ENCODE peak calls at places on chromosomes 13 and 19, in ten cellular contexts. One of them, this sample, is unnamed.

GRCh38 chr19:16912780-16913179 is 24.0 kb downstream of the F2RL3 start:
- DNase-seq in cardiac muscle cell: no peak
- DNase-seq in stomach: no peak
- DNase-seq in endodermal cell: no peak
- DNase-seq in left lung: no peak
- DNase-seq in Peyer's patch: no peak
- DNase-seq in GM23338: no peak
- DNase-seq in left ventricle myocardium inferior: no peak
- DNase-seq in gastrocnemius medialis: no peak
- DNase-seq in CD4-positive, alpha-beta memory T cell: no peak
- DNase-seq in this sample: no peak

GRCh38 chr13:108427355-108427754 is 157.8 kb downstream of the TNFSF13B start:
- DNase-seq in cardiac muscle cell: no peak
- DNase-seq in stomach: no peak
- DNase-seq in endodermal cell: no peak
- DNase-seq in left lung: no peak
- DNase-seq in Peyer's patch: no peak
- DNase-seq in GM23338: no peak
- DNase-seq in left ventricle myocardium inferior: no peak
- DNase-seq in gastrocnemius medialis: no peak
- DNase-seq in CD4-positive, alpha-beta memory T cell: no peak
- DNase-seq in this sample: no peak

GRCh38 chr13:33129886-33130285 is 113.7 kb downstream of the KL start:
- DNase-seq in cardiac muscle cell: no peak
- DNase-seq in stomach: no peak
- DNase-seq in endodermal cell: no peak
- DNase-seq in left lung: no peak
- DNase-seq in Peyer's patch: no peak
- DNase-seq in GM23338: no peak
- DNase-seq in left ventricle myocardium inferior: no peak
- DNase-seq in gastrocnemius medialis: no peak
- DNase-seq in CD4-positive, alpha-beta memory T cell: no peak
- DNase-seq in this sample: no peak

GRCh38 chr13:30808600-30808999 is 73.3 kb downstream of the ALOX5AP start:
- DNase-seq in cardiac muscle cell: no peak
- DNase-seq in stomach: no peak
- DNase-seq in endodermal cell: no peak
- DNase-seq in left lung: no peak
- DNase-seq in Peyer's patch: no peak
- DNase-seq in GM23338: no peak
- DNase-seq in left ventricle myocardium inferior: no peak
- DNase-seq in gastrocnemius medialis: no peak
- DNase-seq in CD4-positive, alpha-beta memory T cell: no peak
- DNase-seq in this sample: no peak

GRCh38 chr13:98819382-98819781 is 66.9 kb upstream of the SLC15A1 start:
- DNase-seq in cardiac muscle cell: no peak
- DNase-seq in stomach: no peak
- DNase-seq in endodermal cell: no peak
- DNase-seq in left lung: no peak
- DNase-seq in Peyer's patch: no peak
- DNase-seq in GM23338: no peak
- DNase-seq in left ventricle myocardium inferior: peak; percentile 41
- DNase-seq in gastrocnemius medialis: no peak
- DNase-seq in CD4-positive, alpha-beta memory T cell: no peak
- DNase-seq in this sample: no peak

GRCh38 chr19:14059093-14059480 is 2.8 kb downstream of the PALM3 start:
- DNase-seq in cardiac muscle cell: peak; percentile 33
- DNase-seq in stomach: peak; percentile 34
- DNase-seq in endodermal cell: peak; percentile 81
- DNase-seq in left lung: no peak
- DNase-seq in Peyer's patch: peak; percentile 58
- DNase-seq in GM23338: peak; percentile 83
- DNase-seq in left ventricle myocardium inferior: no peak
- DNase-seq in gastrocnemius medialis: no peak
- DNase-seq in CD4-positive, alpha-beta memory T cell: no peak
- DNase-seq in this sample: peak; percentile 43

GRCh38 chr13:46686171-46686570 is 110.8 kb downstream of the ESD start:
- DNase-seq in cardiac muscle cell: no peak
- DNase-seq in stomach: no peak
- DNase-seq in endodermal cell: no peak
- DNase-seq in left lung: no peak
- DNase-seq in Peyer's patch: no peak
- DNase-seq in GM23338: no peak
- DNase-seq in left ventricle myocardium inferior: no peak
- DNase-seq in gastrocnemius medialis: no peak
- DNase-seq in CD4-positive, alpha-beta memory T cell: no peak
- DNase-seq in this sample: no peak

GRCh38 chr13:106096661-106097092 is 438.8 kb downstream of the EFNB2 start:
- DNase-seq in cardiac muscle cell: no peak
- DNase-seq in stomach: no peak
- DNase-seq in endodermal cell: no peak
- DNase-seq in left lung: no peak
- DNase-seq in Peyer's patch: no peak
- DNase-seq in GM23338: no peak
- DNase-seq in left ventricle myocardium inferior: no peak
- DNase-seq in gastrocnemius medialis: no peak
- DNase-seq in CD4-positive, alpha-beta memory T cell: no peak
- DNase-seq in this sample: no peak

GRCh38 chr13:59534806-59535205 is 628.9 kb downstream of the DIAPH3 start:
- DNase-seq in cardiac muscle cell: no peak
- DNase-seq in stomach: no peak
- DNase-seq in endodermal cell: no peak
- DNase-seq in left lung: no peak
- DNase-seq in Peyer's patch: no peak
- DNase-seq in GM23338: no peak
- DNase-seq in left ventricle myocardium inferior: no peak
- DNase-seq in gastrocnemius medialis: no peak
- DNase-seq in CD4-positive, alpha-beta memory T cell: no peak
- DNase-seq in this sample: no peak

GRCh38 chr13:72839831-72840426 is 58.0 kb downstream of the PIBF1 start:
- DNase-seq in cardiac muscle cell: peak; percentile 44
- DNase-seq in stomach: peak; percentile 72
- DNase-seq in endodermal cell: peak; percentile 81
- DNase-seq in left lung: no peak
- DNase-seq in Peyer's patch: peak; percentile 74
- DNase-seq in GM23338: peak; percentile 75
- DNase-seq in left ventricle myocardium inferior: peak; percentile 17
- DNase-seq in gastrocnemius medialis: no peak
- DNase-seq in CD4-positive, alpha-beta memory T cell: no peak
- DNase-seq in this sample: no peak

DNA sequence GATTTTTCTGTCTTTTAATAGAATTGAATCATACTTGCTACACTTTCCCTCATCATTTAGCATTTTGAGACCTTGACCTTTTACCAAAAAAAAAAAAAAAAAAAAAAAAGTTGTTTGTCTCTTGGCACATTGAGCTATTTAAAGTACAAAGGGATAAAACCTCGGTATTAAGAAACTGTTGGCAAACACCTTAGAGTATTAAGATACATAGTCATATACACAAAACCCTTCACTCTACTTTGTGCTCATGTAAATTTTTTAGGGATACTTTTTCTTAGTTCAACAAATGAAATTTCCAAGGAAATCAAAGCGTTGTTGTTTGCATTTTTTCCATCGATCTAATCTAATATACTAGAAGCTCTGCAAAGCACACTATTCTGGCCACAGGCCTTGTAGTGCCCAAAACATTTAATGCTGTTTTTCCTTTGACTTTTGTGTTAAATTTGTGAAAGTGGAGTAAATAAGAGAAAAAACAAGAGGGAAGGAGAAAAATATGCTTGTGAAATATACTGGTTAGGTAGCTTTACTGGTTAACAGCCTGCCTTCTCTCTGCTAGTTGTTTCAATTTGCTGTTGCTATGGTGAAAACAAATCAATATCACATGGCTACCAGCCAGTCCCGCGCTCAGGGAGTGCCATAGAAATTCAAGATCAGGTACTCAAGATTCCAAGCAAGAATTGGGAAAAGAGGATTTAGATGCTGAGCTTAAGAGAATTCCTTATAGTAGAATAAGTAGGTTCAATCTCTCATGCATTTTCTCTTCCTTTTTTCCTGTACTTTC is 2.6 kb downstream of the MBNL2 start:
- DNase-seq in cardiac muscle cell: no peak
- DNase-seq in stomach: peak; percentile 70
- DNase-seq in endodermal cell: no peak
- DNase-seq in left lung: no peak
- DNase-seq in Peyer's patch: no peak
- DNase-seq in GM23338: peak; percentile 69
- DNase-seq in left ventricle myocardium inferior: no peak
- DNase-seq in gastrocnemius medialis: no peak
- DNase-seq in CD4-positive, alpha-beta memory T cell: peak; percentile 76
- DNase-seq in this sample: peak; percentile 60
- H3K4me1 ChIP-seq in cardiac muscle cell: peaks cover 36% of the 10 kb centered on the region
- H3K4me1 ChIP-seq in stomach: peaks cover 40% of the 10 kb centered on the region
- H3K4me1 ChIP-seq in endodermal cell: peaks cover 12% of the 10 kb centered on the region
- H3K4me1 ChIP-seq in left lung: peaks cover 71% of the 10 kb centered on the region
- H3K4me1 ChIP-seq in Peyer's patch: peaks cover 6% of the 10 kb centered on the region
- H3K4me1 ChIP-seq in GM23338: peaks cover 23% of the 10 kb centered on the region
- H3K4me1 ChIP-seq in left ventricle myocardium inferior: peaks cover 77% of the 10 kb centered on the region
- H3K4me1 ChIP-seq in gastrocnemius medialis: peaks cover 54% of the 10 kb centered on the region
- H3K4me1 ChIP-seq in CD4-positive, alpha-beta memory T cell: peaks cover 52% of the 10 kb centered on the region
- H3K4me1 ChIP-seq in this sample: peaks cover 47% of the 10 kb centered on the region

DNA sequence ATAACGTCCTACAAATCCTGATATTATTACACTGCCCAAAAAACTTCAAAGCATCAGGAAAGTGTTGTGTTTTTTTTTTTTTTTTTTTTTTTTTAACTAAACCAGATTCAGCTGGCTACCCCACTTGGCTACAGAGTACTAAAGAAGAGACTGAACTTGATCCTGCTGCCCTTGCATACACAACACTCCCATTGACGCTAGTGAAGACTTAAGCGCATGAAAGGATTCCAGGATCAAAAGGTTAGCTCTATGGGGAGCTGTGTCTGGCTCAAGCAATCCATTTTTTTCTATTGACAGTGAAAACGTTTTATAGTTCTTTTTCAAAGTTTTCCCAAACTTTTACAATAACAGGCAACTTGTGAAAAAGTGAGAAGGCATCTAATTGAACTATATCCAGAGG is 141.5 kb downstream of the KCNRG start:
- DNase-seq in cardiac muscle cell: no peak
- DNase-seq in stomach: no peak
- DNase-seq in endodermal cell: no peak
- DNase-seq in left lung: no peak
- DNase-seq in Peyer's patch: no peak
- DNase-seq in GM23338: peak; percentile 23
- DNase-seq in left ventricle myocardium inferior: no peak
- DNase-seq in gastrocnemius medialis: no peak
- DNase-seq in CD4-positive, alpha-beta memory T cell: no peak
- DNase-seq in this sample: no peak
- H3K27ac ChIP-seq in cardiac muscle cell: no peak overlapping the region
- H3K27ac ChIP-seq in stomach: no peak overlapping the region
- H3K27ac ChIP-seq in endodermal cell: no peak overlapping the region
- H3K27ac ChIP-seq in left lung: no peak overlapping the region
- H3K27ac ChIP-seq in Peyer's patch: no peak overlapping the region
- H3K27ac ChIP-seq in GM23338: no peak overlapping the region
- H3K27ac ChIP-seq in left ventricle myocardium inferior: no peak overlapping the region
- H3K27ac ChIP-seq in gastrocnemius medialis: no peak overlapping the region
- H3K27ac ChIP-seq in CD4-positive, alpha-beta memory T cell: no peak overlapping the region
- H3K27ac ChIP-seq in this sample: no peak overlapping the region

DNA sequence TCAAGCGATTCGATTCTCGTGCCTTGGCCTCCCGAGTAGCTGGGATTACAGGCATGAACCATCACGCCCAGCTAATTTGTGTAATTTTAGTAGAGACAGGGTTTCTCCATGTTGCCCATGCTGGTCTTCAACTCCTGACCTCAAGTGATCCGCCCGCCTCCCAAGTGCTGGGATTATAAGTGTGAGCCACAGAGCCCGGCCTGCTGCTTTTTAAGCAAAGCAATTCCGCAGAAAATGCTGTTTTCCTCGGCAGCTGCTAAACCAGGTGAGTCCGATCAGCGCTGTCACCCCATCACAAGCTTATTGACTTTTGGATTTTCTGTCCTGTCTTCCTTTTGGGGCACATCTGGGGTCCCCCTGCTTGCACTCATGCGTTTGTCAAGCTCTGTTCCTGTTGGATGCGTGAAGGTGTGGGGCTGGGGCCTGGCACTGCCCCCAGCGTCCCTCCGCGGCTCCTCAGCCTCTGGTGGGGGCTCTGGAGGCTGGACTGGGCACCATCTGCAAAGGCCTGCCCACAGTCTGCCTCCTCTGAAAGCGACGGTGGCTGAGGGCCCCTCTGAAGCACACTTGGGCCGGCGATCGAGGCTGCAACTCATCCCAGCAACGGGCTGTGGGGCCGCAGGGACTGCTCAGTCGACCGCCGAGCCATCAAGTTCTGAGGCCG is 25.7 kb downstream of the CEBPG start:
- DNase-seq in cardiac muscle cell: no peak
- DNase-seq in stomach: no peak
- DNase-seq in endodermal cell: no peak
- DNase-seq in left lung: peak; percentile 24
- DNase-seq in Peyer's patch: peak; percentile 25
- DNase-seq in GM23338: no peak
- DNase-seq in left ventricle myocardium inferior: no peak
- DNase-seq in gastrocnemius medialis: no peak
- DNase-seq in CD4-positive, alpha-beta memory T cell: no peak
- DNase-seq in this sample: no peak
- H3K4me1 ChIP-seq in cardiac muscle cell: no peaks in the 10 kb centered on the region
- H3K4me1 ChIP-seq in stomach: peaks cover 41% of the 10 kb centered on the region
- H3K4me1 ChIP-seq in endodermal cell: peaks cover 4% of the 10 kb centered on the region
- H3K4me1 ChIP-seq in left lung: peaks cover 36% of the 10 kb centered on the region
- H3K4me1 ChIP-seq in Peyer's patch: no peaks in the 10 kb centered on the region
- H3K4me1 ChIP-seq in GM23338: no peaks in the 10 kb centered on the region
- H3K4me1 ChIP-seq in left ventricle myocardium inferior: peaks cover 44% of the 10 kb centered on the region
- H3K4me1 ChIP-seq in gastrocnemius medialis: peaks cover 14% of the 10 kb centered on the region
- H3K4me1 ChIP-seq in CD4-positive, alpha-beta memory T cell: no peaks in the 10 kb centered on the region
- H3K4me1 ChIP-seq in this sample: no peaks in the 10 kb centered on the region

DNA sequence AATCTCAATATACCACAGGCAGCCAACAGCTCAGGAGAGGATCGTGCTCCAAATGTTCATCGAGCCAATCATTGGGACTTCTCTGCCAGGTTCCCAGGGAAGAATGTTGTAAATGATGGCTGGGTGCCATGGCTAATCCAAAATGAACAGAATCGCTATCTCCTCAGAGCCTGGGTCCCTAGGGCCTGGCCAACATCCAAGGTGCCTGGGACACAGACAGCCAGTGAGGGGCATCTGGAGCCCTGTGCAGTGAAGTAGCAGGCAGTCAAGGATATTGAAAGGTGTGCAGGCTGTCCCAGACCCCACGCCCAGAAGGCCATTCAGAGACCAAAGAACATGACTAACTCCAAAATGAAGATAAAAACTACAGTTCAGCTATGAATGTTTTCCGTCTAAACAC is 37.7 kb downstream of the BRD4 start:
- DNase-seq in cardiac muscle cell: no peak
- DNase-seq in stomach: no peak
- DNase-seq in endodermal cell: no peak
- DNase-seq in left lung: no peak
- DNase-seq in Peyer's patch: no peak
- DNase-seq in GM23338: no peak
- DNase-seq in left ventricle myocardium inferior: peak; percentile 66
- DNase-seq in gastrocnemius medialis: no peak
- DNase-seq in CD4-positive, alpha-beta memory T cell: no peak
- DNase-seq in this sample: no peak
- H3K27ac ChIP-seq in cardiac muscle cell: peak overlapping the region; percentile 89
- H3K27ac ChIP-seq in stomach: no peak overlapping the region
- H3K27ac ChIP-seq in endodermal cell: no peak overlapping the region
- H3K27ac ChIP-seq in left lung: peak overlapping the region; percentile 14
- H3K27ac ChIP-seq in Peyer's patch: no peak overlapping the region
- H3K27ac ChIP-seq in GM23338: peak overlapping the region; percentile 36
- H3K27ac ChIP-seq in left ventricle myocardium inferior: peak overlapping the region; percentile 71
- H3K27ac ChIP-seq in gastrocnemius medialis: peak overlapping the region; percentile 59
- H3K27ac ChIP-seq in CD4-positive, alpha-beta memory T cell: no peak overlapping the region
- H3K27ac ChIP-seq in this sample: no peak overlapping the region